ENCODE peak calls at places on chromosomes 2 and 18, in six cellular contexts. One of them, this sample, is unnamed.

GRCh38 chr2:54572262-54572635 is 116.1 kb downstream of the SPTBN1 start:
- DNase-seq in uterus: no peak
- DNase-seq in transverse colon: no peak
- DNase-seq in adrenal gland: peak; percentile 46
- DNase-seq in tibial nerve: no peak
- DNase-seq in stomach: no peak
- DNase-seq in this sample: no peak

GRCh38 chr2:204972606-204973336 is 427.5 kb downstream of the PARD3B start:
- DNase-seq in uterus: no peak
- DNase-seq in transverse colon: no peak
- DNase-seq in adrenal gland: no peak
- DNase-seq in tibial nerve: no peak
- DNase-seq in stomach: no peak
- DNase-seq in this sample: no peak

GRCh38 chr2:157032019-157032418 is 225.5 kb upstream of the GALNT5 start:
- DNase-seq in uterus: no peak
- DNase-seq in transverse colon: no peak
- DNase-seq in adrenal gland: peak; percentile 20
- DNase-seq in tibial nerve: no peak
- DNase-seq in stomach: no peak
- DNase-seq in this sample: no peak

GRCh38 chr2:31580321-31581117 is at the start of gene SRD5A2:
- DNase-seq in uterus: no peak
- DNase-seq in transverse colon: no peak
- DNase-seq in adrenal gland: no peak
- DNase-seq in tibial nerve: no peak
- DNase-seq in stomach: no peak
- DNase-seq in this sample: no peak

GRCh38 chr18:48300463-48300961 is 108.7 kb downstream of the ZBTB7C start:
- DNase-seq in uterus: no peak
- DNase-seq in transverse colon: peak; percentile 54
- DNase-seq in adrenal gland: peak; percentile 45
- DNase-seq in tibial nerve: no peak
- DNase-seq in stomach: no peak
- DNase-seq in this sample: no peak

GRCh38 chr18:70046207-70046606 is 98.5 kb upstream of the CD226 start:
- DNase-seq in uterus: no peak
- DNase-seq in transverse colon: no peak
- DNase-seq in adrenal gland: no peak
- DNase-seq in tibial nerve: no peak
- DNase-seq in stomach: no peak
- DNase-seq in this sample: no peak

GRCh38 chr2:221389909-221390308 is 182.2 kb downstream of the EPHA4 start:
- DNase-seq in uterus: no peak
- DNase-seq in transverse colon: no peak
- DNase-seq in adrenal gland: no peak
- DNase-seq in tibial nerve: no peak
- DNase-seq in stomach: no peak
- DNase-seq in this sample: no peak

GRCh38 chr18:51666717-51667320 is 469.3 kb upstream of the MEX3C start:
- DNase-seq in uterus: no peak
- DNase-seq in transverse colon: no peak
- DNase-seq in adrenal gland: no peak
- DNase-seq in tibial nerve: peak; percentile 13
- DNase-seq in stomach: peak; percentile 31
- DNase-seq in this sample: no peak

GRCh38 chr2:67457699-67458098 is 60.6 kb downstream of the ETAA1 start:
- DNase-seq in uterus: no peak
- DNase-seq in transverse colon: no peak
- DNase-seq in adrenal gland: no peak
- DNase-seq in tibial nerve: no peak
- DNase-seq in stomach: no peak
- DNase-seq in this sample: no peak

GRCh38 chr2:67337903-67338302 is 59.2 kb upstream of the ETAA1 start:
- DNase-seq in uterus: no peak
- DNase-seq in transverse colon: no peak
- DNase-seq in adrenal gland: no peak
- DNase-seq in tibial nerve: no peak
- DNase-seq in stomach: no peak
- DNase-seq in this sample: no peak

GRCh38 chr2:6526093-6526824 is 339.4 kb downstream of the CMPK2 start:
- DNase-seq in uterus: no peak
- DNase-seq in transverse colon: peak; percentile 11
- DNase-seq in adrenal gland: no peak
- DNase-seq in tibial nerve: no peak
- DNase-seq in stomach: peak; percentile 27
- DNase-seq in this sample: no peak

GRCh38 chr18:80074183-80074582 is 34.9 kb upstream of the ADNP2 start:
- DNase-seq in uterus: no peak
- DNase-seq in transverse colon: no peak
- DNase-seq in adrenal gland: no peak
- DNase-seq in tibial nerve: no peak
- DNase-seq in stomach: no peak
- DNase-seq in this sample: no peak

GRCh38 chr18:32879497-32879896 is 106.7 kb upstream of the KLHL14 start:
- DNase-seq in uterus: no peak
- DNase-seq in transverse colon: no peak
- DNase-seq in adrenal gland: no peak
- DNase-seq in tibial nerve: no peak
- DNase-seq in stomach: no peak
- DNase-seq in this sample: no peak

GRCh38 chr2:937530-937929 is 13.1 kb upstream of the SNTG2 start:
- DNase-seq in uterus: no peak
- DNase-seq in transverse colon: no peak
- DNase-seq in adrenal gland: no peak
- DNase-seq in tibial nerve: no peak
- DNase-seq in stomach: no peak
- DNase-seq in this sample: no peak

GRCh38 chr2:46144133-46144800 is 152.9 kb upstream of the EPAS1 start:
- DNase-seq in uterus: no peak
- DNase-seq in transverse colon: no peak
- DNase-seq in adrenal gland: no peak
- DNase-seq in tibial nerve: no peak
- DNase-seq in stomach: no peak
- DNase-seq in this sample: no peak

GRCh38 chr2:20231632-20232031 is 6.7 kb upstream of the SDC1 start:
- DNase-seq in uterus: no peak
- DNase-seq in transverse colon: peak; percentile 90
- DNase-seq in adrenal gland: peak; percentile 25
- DNase-seq in tibial nerve: no peak
- DNase-seq in stomach: peak; percentile 87
- DNase-seq in this sample: peak; percentile 90

GRCh38 chr18:72692086-72692485 is 147.9 kb upstream of the CBLN2 start:
- DNase-seq in uterus: no peak
- DNase-seq in transverse colon: peak; percentile 44
- DNase-seq in adrenal gland: no peak
- DNase-seq in tibial nerve: no peak
- DNase-seq in stomach: no peak
- DNase-seq in this sample: no peak

GRCh38 chr2:152171733-152172132 is 3.8 kb downstream of the STAM2 start:
- DNase-seq in uterus: no peak
- DNase-seq in transverse colon: no peak
- DNase-seq in adrenal gland: no peak
- DNase-seq in tibial nerve: no peak
- DNase-seq in stomach: no peak
- DNase-seq in this sample: no peak

GRCh38 chr2:46970334-46971288 is 55.0 kb upstream of the MCFD2 start:
- DNase-seq in uterus: peak; percentile 66
- DNase-seq in transverse colon: peak; percentile 87
- DNase-seq in adrenal gland: peak; percentile 96
- DNase-seq in tibial nerve: peak; percentile 57
- DNase-seq in stomach: peak; percentile 79
- DNase-seq in this sample: peak; percentile 94

GRCh38 chr2:96260404-96261260 is 5.2 kb downstream of the TMEM127 start:
- DNase-seq in uterus: peak; percentile 62
- DNase-seq in transverse colon: peak; percentile 74
- DNase-seq in adrenal gland: peak; percentile 96
- DNase-seq in tibial nerve: peak; percentile 51
- DNase-seq in stomach: peak; percentile 70
- DNase-seq in this sample: peak; percentile 64

GRCh38 chr2:120508581-120509041 is 162.7 kb downstream of the INHBB start:
- DNase-seq in uterus: peak; percentile 39
- DNase-seq in transverse colon: no peak
- DNase-seq in adrenal gland: no peak
- DNase-seq in tibial nerve: no peak
- DNase-seq in stomach: peak; percentile 40
- DNase-seq in this sample: no peak

GRCh38 chr18:22723221-22723620 is 209.9 kb upstream of the RBBP8 start:
- DNase-seq in uterus: no peak
- DNase-seq in transverse colon: no peak
- DNase-seq in adrenal gland: peak; percentile 63
- DNase-seq in tibial nerve: no peak
- DNase-seq in stomach: no peak
- DNase-seq in this sample: no peak

GRCh38 chr18:6280344-6280743 is 134.4 kb downstream of the L3MBTL4 start:
- DNase-seq in uterus: no peak
- DNase-seq in transverse colon: no peak
- DNase-seq in adrenal gland: no peak
- DNase-seq in tibial nerve: no peak
- DNase-seq in stomach: no peak
- DNase-seq in this sample: no peak

GRCh38 chr18:68428666-68429065 is 286.2 kb downstream of the TMX3 start:
- DNase-seq in uterus: no peak
- DNase-seq in transverse colon: no peak
- DNase-seq in adrenal gland: no peak
- DNase-seq in tibial nerve: no peak
- DNase-seq in stomach: no peak
- DNase-seq in this sample: no peak

GRCh38 chr2:124045906-124046305 is 20.8 kb downstream of the CNTNAP5 start:
- DNase-seq in uterus: no peak
- DNase-seq in transverse colon: no peak
- DNase-seq in adrenal gland: no peak
- DNase-seq in tibial nerve: no peak
- DNase-seq in stomach: no peak
- DNase-seq in this sample: no peak
- TF ChIP-seq POLR2A in uterus: no peak
- TF ChIP-seq POLR2A in transverse colon: no peak
- TF ChIP-seq POLR2A in adrenal gland: no peak
- TF ChIP-seq POLR2A in tibial nerve: no peak
- TF ChIP-seq POLR2A in stomach: no peak
- TF ChIP-seq POLR2A in this sample: no peak

GRCh38 chr2:233917146-233917545 is at the start of gene TRPM8:
- DNase-seq in uterus: no peak
- DNase-seq in transverse colon: no peak
- DNase-seq in adrenal gland: no peak
- DNase-seq in tibial nerve: no peak
- DNase-seq in stomach: no peak
- DNase-seq in this sample: no peak
- H3K4me3 ChIP-seq in uterus: no peak within 1 kb of the TSS
- H3K4me3 ChIP-seq in transverse colon: no peak within 1 kb of the TSS
- H3K4me3 ChIP-seq in adrenal gland: no peak within 1 kb of the TSS
- H3K4me3 ChIP-seq in tibial nerve: no peak within 1 kb of the TSS
- H3K4me3 ChIP-seq in stomach: no peak within 1 kb of the TSS
- H3K4me3 ChIP-seq in this sample: no peak within 1 kb of the TSS

GRCh38 chr18:10682368-10682714 is 156.5 kb downstream of the NAPG start:
- DNase-seq in uterus: no peak
- DNase-seq in transverse colon: no peak
- DNase-seq in adrenal gland: no peak
- DNase-seq in tibial nerve: no peak
- DNase-seq in stomach: no peak
- DNase-seq in this sample: no peak
- TF ChIP-seq CTCF in uterus: no peak
- TF ChIP-seq CTCF in transverse colon: no peak
- TF ChIP-seq CTCF in adrenal gland: no peak
- TF ChIP-seq CTCF in tibial nerve: no peak
- TF ChIP-seq CTCF in stomach: no peak
- TF ChIP-seq CTCF in this sample: no peak

DNA sequence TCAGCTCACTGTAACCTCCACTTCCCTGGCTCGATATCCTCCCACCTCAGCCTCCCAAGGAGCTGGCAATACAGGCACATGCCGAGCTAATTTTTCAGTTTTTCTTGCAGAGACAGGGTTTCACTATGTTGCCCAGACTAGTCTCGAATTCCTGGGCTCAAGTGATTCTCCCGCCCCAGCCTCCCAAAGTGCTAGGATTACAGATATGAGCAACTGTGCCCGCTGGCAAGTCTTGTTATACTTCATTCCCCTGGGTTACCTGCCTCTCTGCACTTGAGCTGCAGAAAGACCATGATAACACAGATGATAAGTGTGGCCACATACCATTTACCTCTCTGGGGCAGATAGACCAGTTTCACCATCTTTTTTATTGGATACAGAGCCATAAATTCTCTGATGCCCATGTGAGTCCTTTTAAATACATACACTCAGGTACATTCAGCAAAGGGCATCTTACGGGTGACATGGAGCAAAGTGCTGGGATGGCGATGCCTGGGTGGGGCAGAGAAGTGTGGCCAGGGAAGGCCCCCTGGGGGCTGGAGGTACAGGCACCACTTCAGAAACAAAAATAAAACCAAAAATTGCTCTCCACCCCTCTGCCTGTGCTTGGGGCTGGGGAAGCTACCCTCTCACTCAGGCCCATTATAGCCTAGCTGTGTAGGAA is 20.4 kb downstream of the CCT7 start:
- DNase-seq in uterus: no peak
- DNase-seq in transverse colon: no peak
- DNase-seq in adrenal gland: no peak
- DNase-seq in tibial nerve: no peak
- DNase-seq in stomach: no peak
- DNase-seq in this sample: no peak
- TF ChIP-seq POLR2A in uterus: no peak
- TF ChIP-seq POLR2A in transverse colon: no peak
- TF ChIP-seq POLR2A in adrenal gland: no peak
- TF ChIP-seq POLR2A in tibial nerve: no peak
- TF ChIP-seq POLR2A in stomach: no peak
- TF ChIP-seq POLR2A in this sample: no peak

GRCh38 chr2:213285404-213285803 is 1.1 kb downstream of the SPAG16 start:
- DNase-seq in uterus: no peak
- DNase-seq in transverse colon: no peak
- DNase-seq in adrenal gland: no peak
- DNase-seq in tibial nerve: no peak
- DNase-seq in stomach: no peak
- DNase-seq in this sample: no peak
- H3K4me3 ChIP-seq in uterus: no peak overlapping the region
- H3K4me3 ChIP-seq in transverse colon: no peak overlapping the region
- H3K4me3 ChIP-seq in adrenal gland: peak overlapping the region; percentile 77
- H3K4me3 ChIP-seq in tibial nerve: no peak overlapping the region
- H3K4me3 ChIP-seq in stomach: peak overlapping the region; percentile 84
- H3K4me3 ChIP-seq in this sample: no peak overlapping the region

GRCh38 chr2:169110919-169111318 is 41.6 kb downstream of the DHRS9 start:
- DNase-seq in uterus: no peak
- DNase-seq in transverse colon: no peak
- DNase-seq in adrenal gland: no peak
- DNase-seq in tibial nerve: no peak
- DNase-seq in stomach: no peak
- DNase-seq in this sample: no peak
- TF ChIP-seq CTCF in uterus: no peak
- TF ChIP-seq CTCF in transverse colon: no peak
- TF ChIP-seq CTCF in adrenal gland: no peak
- TF ChIP-seq CTCF in tibial nerve: no peak
- TF ChIP-seq CTCF in stomach: no peak
- TF ChIP-seq CTCF in this sample: no peak

GRCh38 chr2:215550331-215550730 is 114.5 kb upstream of the FN1 start:
- DNase-seq in uterus: no peak
- DNase-seq in transverse colon: no peak
- DNase-seq in adrenal gland: no peak
- DNase-seq in tibial nerve: no peak
- DNase-seq in stomach: no peak
- DNase-seq in this sample: no peak
- TF ChIP-seq POLR2A in uterus: no peak
- TF ChIP-seq POLR2A in transverse colon: no peak
- TF ChIP-seq POLR2A in adrenal gland: no peak
- TF ChIP-seq POLR2A in tibial nerve: no peak
- TF ChIP-seq POLR2A in stomach: no peak
- TF ChIP-seq POLR2A in this sample: no peak